ENCODE peak calls at places on chromosome 17, in ten cellular contexts. Q is PC-3, W is left ventricle myocardium inferior, E is upper lobe of left lung, H is sigmoid colon, X is thoracic aorta, Y is right lobe of liver, I is Peyer's patch, B is mammary epithelial cell, O is breast epithelium. G is an unnamed sample.

GRCh38 chr17:80890551-80890930 is 101.1 kb upstream of the CHMP6 start:
- DNase-seq in I (no peak), E (no peak), W (no peak), H (peak; percentile 61), Q (no peak), B (no peak), Y (peak; percentile 49), O (no peak), X (no peak), G (peak; percentile 34)

GRCh38 chr17:73404246-73404645 is 92.4 kb upstream of the CDC42EP4 start:
- DNase-seq in Y (peak; percentile 3), B (no peak), X (no peak), W (no peak), H (peak; percentile 10), E (no peak), I (no peak), Q (no peak), O (no peak), G (peak; percentile 4)

GRCh38 chr17:38797091-38797490 is 2.3 kb downstream of the PIP4K2B start:
- DNase-seq in I (no peak), Q (no peak), B (peak; percentile 66), Y (no peak), W (no peak), X (no peak), E (no peak), O (no peak), H (no peak), G (no peak)

GRCh38 chr17:6047966-6048365 is 22.2 kb upstream of the WSCD1 start:
- DNase-seq in I (no peak), O (no peak), E (no peak), W (no peak), H (no peak), Y (no peak), X (no peak), Q (no peak), B (no peak), G (no peak)

GRCh38 chr17:48045270-48046001 is 2.7 kb upstream of the NFE2L1 start:
- DNase-seq in E (no peak), B (peak; percentile 87), H (no peak), Q (peak; percentile 51), I (no peak), X (no peak), O (no peak), W (no peak), Y (no peak), G (no peak)

GRCh38 chr17:75810216-75810615 is 25.6 kb downstream of the UNK start:
- DNase-seq in W (no peak), Y (peak; percentile 22), I (no peak), E (no peak), X (no peak), Q (no peak), O (peak; percentile 12), B (no peak), H (no peak), G (peak; percentile 10)

GRCh38 chr17:82297280-82297803 is 20.1 kb downstream of the CD7 start:
- DNase-seq in Y (peak; percentile 84), H (peak; percentile 97), X (peak; percentile 67), Q (peak; percentile 86), O (peak; percentile 93), I (peak; percentile 98), E (peak; percentile 96), B (peak; percentile 94), W (peak; percentile 72), G (peak; percentile 92)

GRCh38 chr17:57723427-57724037 is 21.6 kb downstream of the CCDC182 start:
- DNase-seq in H (no peak), E (peak; percentile 58), Q (no peak), W (no peak), B (no peak), X (no peak), Y (no peak), I (no peak), O (no peak), G (no peak)

GRCh38 chr17:33848433-33848832 is 406.7 kb upstream of the CCL2 start:
- DNase-seq in Y (no peak), I (no peak), W (no peak), B (no peak), E (no peak), Q (no peak), H (no peak), O (no peak), X (no peak), G (no peak)

GRCh38 chr17:38942641-38943040 is 17.2 kb downstream of the LASP1NB start:
- DNase-seq in I (no peak), Y (no peak), E (no peak), X (no peak), W (no peak), Q (no peak), O (no peak), B (no peak), H (no peak), G (no peak)

GRCh38 chr17:81166033-81166472 is at the start of gene AATK:
- DNase-seq in H (no peak), W (no peak), Q (no peak), X (no peak), I (no peak), O (no peak), B (no peak), Y (no peak), E (peak; percentile 78), G (no peak)

GRCh38 chr17:6161456-6161855 is 91.3 kb downstream of the WSCD1 start:
- DNase-seq in I (no peak), E (no peak), X (no peak), H (no peak), Q (no peak), Y (no peak), B (peak; percentile 47), O (no peak), W (no peak), G (no peak)

GRCh38 chr17:3804503-3804931 is 3.5 kb upstream of the ITGAE start:
- DNase-seq in O (no peak), W (no peak), E (no peak), B (no peak), X (no peak), I (no peak), H (no peak), Y (peak; percentile 79), Q (no peak), G (no peak)

GRCh38 chr17:59093145-59093701 is 13.5 kb downstream of the TRIM37 start:
- DNase-seq in O (no peak), Q (no peak), E (no peak), W (no peak), B (no peak), H (no peak), I (no peak), Y (no peak), X (no peak), G (no peak)

GRCh38 chr17:76529224-76529642 is 8.3 kb downstream of the CYGB start:
- DNase-seq in I (no peak), B (peak; percentile 75), Q (peak; percentile 70), E (no peak), O (peak; percentile 68), Y (no peak), X (peak; percentile 46), W (peak; percentile 87), H (peak; percentile 96), G (peak; percentile 80)

GRCh38 chr17:82241183-82241925 is 12.5 kb downstream of the SLC16A3 start:
- DNase-seq in I (peak; percentile 50), O (no peak), B (peak; percentile 81), W (peak; percentile 82), H (peak; percentile 95), Y (peak; percentile 88), E (peak; percentile 84), Q (peak; percentile 74), X (peak; percentile 70), G (peak; percentile 91)

GRCh38 chr17:63151981-63152523 is 186.0 kb downstream of the TANC2 start:
- DNase-seq in E (no peak), Y (no peak), I (no peak), W (no peak), O (no peak), Q (no peak), H (no peak), X (no peak), B (no peak), G (no peak)

GRCh38 chr17:29141484-29141835 is 38.7 kb downstream of the MYO18A start:
- DNase-seq in O (no peak), Q (no peak), E (no peak), B (no peak), H (no peak), I (peak; percentile 22), X (no peak), W (no peak), Y (no peak), G (no peak)

GRCh38 chr17:67427410-67427809 is 50.3 kb downstream of the PITPNC1 start:
- DNase-seq in Q (no peak), I (no peak), W (no peak), X (no peak), B (no peak), E (no peak), O (no peak), Y (no peak), H (no peak), G (no peak)

GRCh38 chr17:35433075-35433894 is 985 bp upstream of the SLFN12 start:
- DNase-seq in I (peak; percentile 50), H (peak; percentile 93), Q (peak; percentile 88), B (peak; percentile 95), X (peak; percentile 78), Y (no peak), O (peak; percentile 70), E (no peak), W (peak; percentile 56), G (peak; percentile 73)
- TF ChIP-seq CTCF in I (no peak), H (no peak), Q (no peak), B (no peak), X (no peak), Y (no peak), O (no peak), E (no peak), W (peak; percentile 37), G (no peak)

GRCh38 chr17:61128671-61129115 is 270.9 kb upstream of the TBX2 start:
- DNase-seq in E (no peak), W (no peak), B (no peak), H (no peak), O (no peak), Q (no peak), X (no peak), I (no peak), Y (no peak), G (no peak)
- H3K27ac ChIP-seq in E (peak overlapping the region; percentile 55), W (peak overlapping the region; percentile 73), B (no peak overlapping the region), H (no peak overlapping the region), O (peak overlapping the region; percentile 68), Q (no peak overlapping the region), X (peak overlapping the region; percentile 29), I (no peak overlapping the region), Y (no peak overlapping the region), G (peak overlapping the region; percentile 63)

DNA sequence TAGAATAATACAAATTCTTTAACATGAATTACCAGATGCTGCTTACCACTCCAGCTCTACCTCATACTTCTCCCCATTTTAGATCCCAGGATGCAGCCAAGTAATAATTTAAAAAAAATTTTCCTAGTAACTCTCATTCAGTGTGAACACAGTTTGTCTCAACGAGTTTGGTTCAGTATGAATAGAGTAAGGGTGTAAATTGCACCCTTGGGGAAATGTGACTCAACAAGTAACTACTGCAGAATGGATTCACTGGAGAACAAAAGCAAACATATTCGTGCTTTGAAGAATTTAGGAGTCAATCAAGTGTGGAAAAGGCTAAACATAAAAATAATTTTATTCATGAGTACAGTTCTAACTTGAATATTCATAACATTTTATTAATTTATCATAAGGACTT is 23.0 kb downstream of the KCNJ16 start:
- DNase-seq in X (no peak), O (no peak), B (no peak), W (no peak), I (no peak), H (no peak), Y (no peak), Q (no peak), E (no peak), G (no peak)
- H3K4me1 ChIP-seq in X (no peaks in the 10 kb centered on the region), O (no peaks in the 10 kb centered on the region), B (no peaks in the 10 kb centered on the region), W (peaks cover 4% of the 10 kb centered on the region), I (no peaks in the 10 kb centered on the region), H (no peaks in the 10 kb centered on the region), Y (no peaks in the 10 kb centered on the region), Q (no peaks in the 10 kb centered on the region), E (no peaks in the 10 kb centered on the region), G (no peaks in the 10 kb centered on the region)

GRCh38 chr17:71759422-71760060 is 361.3 kb upstream of the SOX9 start:
- DNase-seq in X (no peak), H (no peak), Q (no peak), O (no peak), B (no peak), Y (no peak), I (no peak), W (no peak), E (no peak), G (no peak)
- TF ChIP-seq CTCF in X (no peak), H (no peak), Q (no peak), O (no peak), B (no peak), Y (no peak), I (no peak), W (no peak), E (no peak), G (no peak)